ENCODE peak calls at places on chromosomes 4 and X, in eight cellular contexts. O is neural crest cell, K is coronary artery, P is heart left ventricle, X is endothelial cell, N is suprapubic skin, E is B cell, W is uterus. M is an unnamed sample.
A peak's percentile ranks its signal among the peaks of the same experiment; 100 is the strongest.

GRCh38 chr4:152255437-152255836 is 280.5 kb downstream of the FBXW7 start:
- DNase-seq in O (no peak), K (no peak), P (no peak), X (no peak), N (no peak), E (no peak), W (no peak), M (peak; percentile 49)

GRCh38 chrX:115521717-115522116 is 39.3 kb upstream of the PLS3 start:
- DNase-seq in O (no peak), K (no peak), P (no peak), X (no peak), N (no peak), E (no peak), W (no peak), M (no peak)

GRCh38 chr4:66974665-66975064 is 570.6 kb downstream of the CENPC start:
- DNase-seq in O (no peak), K (no peak), P (no peak), X (no peak), N (no peak), E (no peak), W (no peak), M (no peak)

GRCh38 chr4:24798036-24798610 is 2.8 kb downstream of the SOD3 start:
- DNase-seq in O (no peak), K (no peak), P (no peak), X (no peak), N (peak; percentile 50), E (no peak), W (no peak), M (no peak)

GRCh38 chr4:185662030-185662778 is 126.9 kb upstream of the PDLIM3 start:
- DNase-seq in O (no peak), K (no peak), P (no peak), X (no peak), N (no peak), E (no peak), W (no peak), M (no peak)

GRCh38 chrX:144275403-144275802 is 391.5 kb downstream of the UBE2NL start:
- DNase-seq in O (no peak), K (no peak), P (no peak), X (no peak), N (no peak), E (no peak), W (no peak), M (no peak)

GRCh38 chrX:46737462-46737861 is 21.5 kb downstream of the SLC9A7 start:
- DNase-seq in O (no peak), K (no peak), P (no peak), X (no peak), N (no peak), E (no peak), W (no peak), M (no peak)

GRCh38 chr4:139973611-139974010 is 180.4 kb downstream of the MAML3 start:
- DNase-seq in O (no peak), K (no peak), P (no peak), X (no peak), N (no peak), E (no peak), W (no peak), M (no peak)

DNA sequence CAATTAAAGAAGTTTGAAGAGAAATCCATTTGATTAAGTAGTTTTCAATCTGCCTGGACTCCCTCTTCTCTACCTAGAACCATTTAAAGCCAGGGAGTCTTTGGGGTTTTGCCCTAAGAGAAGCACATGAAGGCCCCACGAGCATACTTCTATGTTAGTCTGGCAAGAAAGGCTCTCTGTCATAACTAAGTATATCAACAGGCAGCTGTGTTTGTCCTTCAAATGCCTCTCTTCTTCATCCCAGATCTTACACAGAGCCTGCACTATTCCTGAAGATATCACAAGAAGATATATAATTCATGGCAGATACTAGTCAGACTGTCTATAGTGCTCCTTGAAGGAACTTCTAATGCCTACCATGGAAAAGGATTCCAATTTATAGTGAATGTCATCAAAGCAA is 206.2 kb downstream of the PRDM5 start:
- DNase-seq in O (no peak), K (no peak), P (no peak), X (no peak), N (no peak), E (no peak), W (no peak), M (no peak)
- TF ChIP-seq CTCF in O (no peak), K (no peak), P (no peak), X (no peak), N (no peak), E (no peak), W (no peak), M (no peak)

DNA sequence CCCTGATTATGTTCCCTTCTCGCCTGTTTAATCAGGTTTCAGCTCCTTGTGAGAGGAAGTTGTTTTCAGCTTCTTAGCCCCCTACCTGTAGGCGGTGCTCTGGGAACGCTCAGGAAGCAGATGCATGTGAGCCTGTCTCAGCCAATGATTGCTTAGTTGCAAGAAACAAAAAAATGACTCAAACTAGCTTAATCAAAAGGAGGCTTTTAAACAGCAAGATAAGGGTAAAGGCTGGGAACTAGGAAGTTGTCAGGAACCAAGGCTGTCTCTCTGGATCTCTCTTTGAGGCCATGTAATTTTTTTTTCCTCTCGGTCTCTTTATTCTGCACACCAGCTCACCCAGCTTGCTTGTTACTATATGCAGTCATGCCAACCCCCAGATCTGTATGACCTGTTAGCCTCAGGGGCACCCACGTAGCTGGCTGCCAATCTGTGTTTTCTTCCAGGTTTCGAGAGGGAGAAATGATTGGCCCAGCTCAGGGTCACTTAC is 109.1 kb downstream of the PTTG2 start:
- DNase-seq in O (no peak), K (no peak), P (no peak), X (peak; percentile 55), N (no peak), E (no peak), W (peak; percentile 63), M (peak; percentile 34)
- TF ChIP-seq CTCF in O (peak; percentile 57), K (no peak), P (peak; percentile 16), X (no peak), N (no peak), E (no peak), W (no peak), M (peak; percentile 43)

GRCh38 chr4:110826656-110827055 is 203.8 kb upstream of the PITX2 start:
- DNase-seq in O (no peak), K (no peak), P (no peak), X (no peak), N (no peak), E (no peak), W (no peak), M (no peak)
- TF ChIP-seq CTCF in O (no peak), K (no peak), P (no peak), X (no peak), N (no peak), E (no peak), W (no peak), M (no peak)

GRCh38 chr4:3777669-3778068 is 11.5 kb downstream of the ADRA2C start:
- DNase-seq in O (no peak), K (no peak), P (no peak), X (no peak), N (no peak), E (no peak), W (no peak), M (no peak)
- TF ChIP-seq CTCF in O (no peak), K (no peak), P (no peak), X (no peak), N (no peak), E (no peak), W (no peak), M (no peak)

DNA sequence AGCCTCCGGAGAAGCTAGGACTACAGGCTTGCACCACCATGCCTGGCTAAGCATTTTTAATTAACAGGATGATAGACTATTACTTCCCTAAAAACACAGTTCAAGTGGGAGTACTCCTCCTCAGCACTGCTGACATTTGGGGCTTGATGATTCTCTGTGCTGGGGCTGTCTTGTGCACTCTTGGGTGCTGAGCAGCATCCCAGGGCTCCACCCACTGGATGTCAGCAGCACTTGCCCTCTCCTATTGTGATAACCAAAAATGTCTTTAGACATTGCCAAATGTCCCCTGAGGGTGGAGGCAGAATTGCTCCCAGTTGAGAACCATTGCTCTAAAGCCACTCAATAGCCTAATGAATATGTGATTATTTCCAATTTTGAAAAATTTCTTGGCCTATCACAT is 60.4 kb downstream of the CLCN4 start:
- DNase-seq in O (no peak), K (no peak), P (peak; percentile 41), X (no peak), N (no peak), E (no peak), W (no peak), M (no peak)
- TF ChIP-seq CTCF in O (no peak), K (no peak), P (peak; percentile 11), X (no peak), N (no peak), E (no peak), W (no peak), M (no peak)

GRCh38 chr4:127188847-127189246 is 443.9 kb upstream of the INTU start:
- DNase-seq in O (no peak), K (no peak), P (no peak), X (no peak), N (no peak), E (no peak), W (no peak), M (no peak)
- TF ChIP-seq CTCF in O (no peak), K (no peak), P (no peak), X (no peak), N (no peak), E (no peak), W (no peak), M (no peak)

DNA sequence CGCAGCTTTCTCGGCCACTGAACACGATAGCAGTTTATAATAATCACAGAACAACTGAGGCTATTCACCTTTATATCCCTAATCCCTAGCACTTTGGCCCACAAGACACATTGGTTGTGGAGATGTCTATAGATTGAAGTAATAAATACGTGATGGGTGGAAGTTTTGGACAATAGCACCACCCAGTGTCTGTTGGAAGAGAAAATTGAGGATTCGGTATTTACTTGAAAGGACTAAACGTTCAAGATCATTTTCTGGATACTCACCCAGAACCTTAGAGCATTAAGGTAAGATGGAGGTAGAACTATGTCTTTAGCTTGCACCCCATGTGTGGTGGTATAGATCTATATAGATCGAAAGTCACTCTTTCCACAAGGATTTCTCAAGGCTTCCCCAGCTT is 792 bp upstream of the TMSB15A start:
- DNase-seq in O (no peak), K (no peak), P (no peak), X (no peak), N (no peak), E (no peak), W (no peak), M (no peak)
- TF ChIP-seq CTCF in O (peak; percentile 37), K (no peak), P (no peak), X (no peak), N (no peak), E (no peak), W (peak; percentile 7), M (no peak)